ENCODE peak calls at places on chromosome 4, in five cellular contexts. J is activated CD8-positive, alpha-beta memory T cell treated with anti-CD3 and anti-CD28 coated beads for 4 hours; R is T follicular helper cell; I is Caco-2; A is GM20000. B is an unnamed sample.

GRCh38 chr4:130568746-130569145 is 1472.8 kb downstream of the C4orf33 start:
- DNase-seq in A (no peak), R (no peak), I (no peak), J (no peak), B (no peak)

GRCh38 chr4:121913667-121914066 is 38.2 kb downstream of the TRPC3 start:
- DNase-seq in A (no peak), I (no peak), R (no peak), J (no peak), B (no peak)

GRCh38 chr4:5969336-5969735 is 48.9 kb downstream of the C4orf50 start:
- DNase-seq in R (no peak), A (no peak), J (no peak), I (no peak), B (no peak)

GRCh38 chr4:150411527-150411926 is 170.4 kb upstream of the MAB21L2 start:
- DNase-seq in R (no peak), I (no peak), J (no peak), A (no peak), B (no peak)

GRCh38 chr4:81722229-81722900 is 250.7 kb upstream of the RASGEF1B start:
- DNase-seq in J (no peak), A (no peak), R (no peak), I (peak), B (no peak)

GRCh38 chr4:144584428-144584827 is 61.5 kb upstream of the HHIP start:
- DNase-seq in I (no peak), R (no peak), A (no peak), J (no peak), B (no peak)

GRCh38 chr4:170111100-170111499 is 21.3 kb upstream of the AADAT start:
- DNase-seq in R (no peak), I (no peak), J (no peak), A (no peak), B (no peak)

GRCh38 chr4:127622923-127623754 is 9.6 kb upstream of the INTU start:
- DNase-seq in I (no peak), R (no peak), A (peak), J (no peak), B (peak)

GRCh38 chr4:121688261-121688660 is 8.5 kb downstream of the ANXA5 start:
- DNase-seq in A (no peak), R (no peak), J (no peak), I (no peak), B (no peak)

GRCh38 chr4:102761478-102761790 is 666 bp upstream of the MANBA start:
- DNase-seq in A (no peak), R (no peak), J (no peak), I (no peak), B (no peak)

GRCh38 chr4:36138221-36138620 is 106.1 kb downstream of the ARAP2 start:
- DNase-seq in I (no peak), R (no peak), A (no peak), J (no peak), B (no peak)

GRCh38 chr4:112938461-112939058 is 110.9 kb upstream of the ANK2 start:
- DNase-seq in J (no peak), R (no peak), A (peak), I (no peak), B (no peak)

GRCh38 chr4:1452431-1453051 is 46.3 kb upstream of the NKX1-1 start:
- DNase-seq in I (no peak), R (no peak), A (no peak), J (no peak), B (no peak)

GRCh38 chr4:73836373-73837269 is at the start of gene CXCL6:
- DNase-seq in R (no peak), A (no peak), I (no peak), J (no peak), B (peak)

GRCh38 chr4:185127021-185127925 is 15.8 kb upstream of the SLC25A4 start:
- DNase-seq in I (no peak), A (peak), J (no peak), R (no peak), B (no peak)

GRCh38 chr4:22901631-22902030 is 208.9 kb downstream of the GBA3 start:
- DNase-seq in A (no peak), J (no peak), R (no peak), I (no peak), B (no peak)

B was measured in HuH-7.